ENCODE peak calls at places on chromosomes 11 and 22, in eight cellular contexts. T is IMR-90, V is MM.1S, Y is AG04450, O is esophagus muscularis mucosa, A is chondrocyte, P is pancreas, L is cardiac muscle cell. W is an unnamed sample.

GRCh38 chr11:130524132-130524790 is 75.8 kb downstream of the ADAMTS15 start:
- DNase-seq in V (no peak), T (no peak), O (no peak), P (no peak), Y (no peak), A (no peak), L (no peak), W (no peak)

GRCh38 chr22:33393432-33393831 is 335.3 kb upstream of the SYN3 start:
- DNase-seq in T (no peak), Y (no peak), L (no peak), P (no peak), V (no peak), A (no peak), O (no peak), W (no peak)

GRCh38 chr22:17145021-17145680 is 13.9 kb downstream of the HDHD5 start:
- DNase-seq in L (no peak), Y (no peak), T (no peak), A (peak), V (no peak), O (no peak), P (no peak), W (no peak)

GRCh38 chr22:37801946-37802309 is 5.8 kb upstream of the GCAT start:
- DNase-seq in O (no peak), Y (no peak), T (no peak), P (no peak), V (no peak), L (no peak), A (no peak), W (no peak)

GRCh38 chr11:105802390-105802789 is 192.5 kb downstream of the GRIA4 start:
- DNase-seq in L (no peak), V (no peak), T (no peak), P (no peak), A (no peak), O (no peak), Y (no peak), W (no peak)

GRCh38 chr11:44608654-44609027 is 43.2 kb downstream of the CD82 start:
- DNase-seq in P (no peak), L (no peak), Y (no peak), V (no peak), O (no peak), T (no peak), A (no peak), W (no peak)

GRCh38 chr11:1854949-1855885 is 2.3 kb downstream of the LSP1 start:
- DNase-seq in L (no peak), A (no peak), P (peak), V (no peak), T (no peak), Y (no peak), O (no peak), W (no peak)

GRCh38 chr11:71131861-71132260 is 120.5 kb downstream of the SHANK2 start:
- DNase-seq in T (no peak), L (no peak), P (no peak), V (no peak), A (no peak), Y (no peak), O (no peak), W (no peak)

GRCh38 chr22:49770454-49771265 is 57.0 kb downstream of the BRD1 start:
- DNase-seq in A (peak), O (no peak), V (no peak), L (no peak), Y (no peak), T (no peak), P (no peak), W (no peak)

GRCh38 chr22:50628543-50629134 is 687 bp upstream of the ARSA start:
- DNase-seq in P (no peak), T (no peak), V (no peak), Y (no peak), O (no peak), A (no peak), L (no peak), W (no peak)

GRCh38 chr11:69394234-69394891 is 87.1 kb upstream of the LINC01488 start:
- DNase-seq in V (no peak), L (no peak), P (no peak), O (no peak), T (no peak), Y (no peak), A (peak), W (no peak)

GRCh38 chr11:117199061-117199915 is at the start of gene TAGLN:
- DNase-seq in T (peak), Y (peak), L (peak), O (no peak), V (no peak), A (peak), P (peak), W (no peak)

GRCh38 chr11:12496181-12497025 is 119.0 kb downstream of the PARVA start:
- DNase-seq in O (no peak), L (no peak), P (no peak), A (no peak), T (peak), Y (no peak), V (no peak), W (no peak)
- TF ChIP-seq CTCF in O (no peak), L (no peak), P (no peak), A (peak), T (peak), Y (peak), V (peak), W (peak)

GRCh38 chr11:84923489-84923888 is 703.7 kb downstream of the DLG2 start:
- DNase-seq in P (no peak), T (no peak), V (no peak), A (no peak), Y (no peak), L (no peak), O (no peak), W (no peak)

GRCh38 chr11:84922836-84923235 is 704.3 kb downstream of the DLG2 start:
- DNase-seq in L (no peak), Y (no peak), T (no peak), V (no peak), O (no peak), P (no peak), A (no peak), W (no peak)

GRCh38 chr11:84922212-84922805 is 704.8 kb downstream of the DLG2 start:
- DNase-seq in T (no peak), P (no peak), Y (no peak), V (no peak), O (no peak), L (no peak), A (no peak), W (no peak)

DNA sequence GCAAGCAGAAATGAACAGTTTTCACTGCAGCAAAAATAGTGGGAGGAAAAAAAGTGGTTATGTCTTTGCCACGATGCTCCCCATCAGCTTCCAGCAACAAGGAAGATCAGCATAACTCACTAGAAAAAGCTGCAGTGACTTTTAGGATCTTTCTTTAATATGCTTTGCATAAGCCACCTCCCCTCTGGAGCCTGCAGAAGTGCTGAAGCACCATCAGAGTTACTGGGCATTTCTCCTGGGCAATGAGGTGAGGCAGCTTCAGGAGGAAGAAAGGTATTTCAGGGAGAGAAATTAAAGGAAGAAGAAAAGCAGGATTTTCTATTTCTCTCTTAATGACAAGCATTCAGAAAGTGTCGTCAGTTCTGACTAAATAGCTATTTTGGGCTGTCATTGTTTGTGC is 702.9 kb downstream of the DLG2 start:
- DNase-seq in A (no peak), L (no peak), O (no peak), Y (no peak), P (no peak), T (no peak), V (no peak), W (no peak)
- TF ChIP-seq CTCF in A (no peak), L (no peak), O (no peak), Y (no peak), P (no peak), T (no peak), V (no peak), W (no peak)

GRCh38 chr11:133947298-133947905 is 9.4 kb downstream of the IGSF9B start:
- DNase-seq in V (no peak), A (no peak), O (no peak), P (no peak), L (peak), Y (no peak), T (peak), W (no peak)
- TF ChIP-seq CTCF in V (no peak), A (peak), O (peak), P (no peak), L (peak), Y (peak), T (peak), W (peak)

DNA sequence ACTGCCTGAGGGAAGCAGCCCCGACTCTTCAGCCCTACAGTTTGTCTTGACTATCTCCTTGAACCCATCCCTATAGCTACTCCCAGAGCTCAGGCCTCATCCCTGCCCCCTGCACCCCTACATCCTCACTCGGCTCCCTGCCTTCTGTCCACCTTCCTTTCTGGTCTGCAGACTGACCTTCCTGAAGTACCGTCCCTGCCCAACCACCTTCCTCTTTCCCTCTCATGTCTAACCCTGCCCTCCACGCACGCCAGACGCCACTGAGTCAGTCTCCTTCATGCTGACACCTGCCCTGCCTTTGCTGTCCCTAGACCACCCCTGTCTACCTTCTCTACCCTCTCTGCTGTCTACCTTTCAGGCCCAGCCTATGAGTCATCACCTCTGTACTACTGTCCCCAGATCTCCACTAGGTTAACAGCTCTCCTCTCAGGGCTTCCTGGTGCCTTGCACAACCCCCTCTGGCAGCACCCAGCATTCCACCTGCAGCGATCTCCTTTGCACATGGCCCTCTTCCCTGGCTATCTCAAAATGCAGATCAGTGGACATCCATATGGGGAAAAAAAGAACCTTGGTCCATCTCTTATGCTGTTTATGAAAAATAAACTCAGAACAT is 8.9 kb downstream of the KCTD21 start:
- DNase-seq in Y (no peak), V (no peak), A (no peak), P (no peak), L (no peak), O (no peak), T (no peak), W (no peak)
- TF ChIP-seq CTCF in Y (no peak), V (no peak), A (no peak), P (no peak), L (no peak), O (no peak), T (no peak), W (no peak)